ENCODE peak calls at places on chromosomes 3 and 15, in five cellular contexts. X is A549, I is K562, Q is HepG2, S is GM12878. U is an unnamed sample. For H3K4me1, the result is how much of the 10 kb centered on the place peaks cover.

GRCh38 chr15:52383100-52383588 is 87.5 kb upstream of the MYO5C start:
- ATAC-seq in S (peak), X (no peak), I (no peak), Q (no peak), U (no peak)

GRCh38 chr15:33008284-33009011 is 186.1 kb downstream of the FMN1 start:
- ATAC-seq in X (no peak), Q (no peak), I (no peak), S (no peak), U (peak)

GRCh38 chr15:40960926-40961325 is 7.7 kb downstream of the CHAC1 start:
- ATAC-seq in S (no peak), I (no peak), X (peak), Q (peak), U (no peak)

GRCh38 chr3:81451611-81452010 is 309.8 kb downstream of the GBE1 start:
- ATAC-seq in X (no peak), Q (no peak), I (no peak), S (no peak), U (no peak)

GRCh38 chr15:67542192-67542461 is 376 bp upstream of the MAP2K5 start:
- ATAC-seq in S (peak), I (no peak), X (peak), Q (peak), U (no peak)

GRCh38 chr15:65095011-65095746 is 18.6 kb downstream of the KBTBD13 start:
- ATAC-seq in S (no peak), I (peak), Q (peak), X (no peak), U (no peak)

GRCh38 chr15:66942649-66943390 is 122.6 kb upstream of the SMAD3 start:
- ATAC-seq in I (no peak), S (no peak), X (no peak), Q (peak), U (no peak)

GRCh38 chr15:64101018-64101417 is 5.2 kb downstream of the SNX1 start:
- ATAC-seq in I (no peak), S (peak), X (no peak), Q (no peak), U (peak)

GRCh38 chr15:84864429-84864795 is 20.1 kb upstream of the SLC28A1 start:
- ATAC-seq in I (no peak), X (no peak), Q (no peak), S (no peak), U (no peak)

GRCh38 chr3:183287301-183287971 is 34.4 kb downstream of the B3GNT5 start:
- ATAC-seq in X (peak), S (no peak), Q (no peak), I (peak), U (peak)

GRCh38 chr3:63892773-63893352 is 19.3 kb downstream of the SCAANT1 start:
- ATAC-seq in I (no peak), Q (no peak), S (no peak), X (no peak), U (no peak)

GRCh38 chr3:55551644-55552043 is 64.5 kb upstream of the WNT5A start:
- ATAC-seq in X (no peak), I (no peak), S (no peak), Q (no peak), U (no peak)

GRCh38 chr15:31203999-31204398 is 102.5 kb upstream of the TRPM1 start:
- ATAC-seq in S (no peak), I (no peak), Q (no peak), X (no peak), U (no peak)

GRCh38 chr15:40340038-40340739 is 550 bp downstream of the CCDC9B start:
- ATAC-seq in Q (peak), X (peak), S (no peak), I (peak), U (peak)

GRCh38 chr3:86973440-86973839 is 17.5 kb downstream of the VGLL3 start:
- ATAC-seq in I (no peak), Q (no peak), X (peak), S (no peak), U (peak)

GRCh38 chr3:87307805-87308204 is 31.4 kb upstream of the POU1F1 start:
- ATAC-seq in Q (peak), X (peak), I (no peak), S (peak), U (no peak)

GRCh38 chr15:60574801-60575631 is 96.1 kb upstream of the ICE2 start:
- ATAC-seq in I (no peak), Q (peak), X (no peak), S (peak), U (no peak)

GRCh38 chr3:143755978-143756377 is 92.3 kb downstream of the SLC9A9 start:
- ATAC-seq in I (no peak), Q (no peak), S (peak), X (no peak), U (no peak)

GRCh38 chr3:17894434-17895060 is 152.1 kb upstream of the TBC1D5 start:
- ATAC-seq in Q (peak), I (peak), X (peak), S (peak), U (no peak)

GRCh38 chr3:10434144-10434937 is 71.0 kb downstream of the ATP2B2 start:
- ATAC-seq in S (peak), I (no peak), X (no peak), Q (peak), U (no peak)

GRCh38 chr15:88193415-88193814 is 63.1 kb downstream of the NTRK3 start:
- ATAC-seq in S (no peak), X (peak), Q (peak), I (peak), U (no peak)

GRCh38 chr3:57808961-57809608 is 53.0 kb downstream of the SLMAP start:
- ATAC-seq in I (no peak), S (no peak), Q (peak), X (no peak), U (no peak)

GRCh38 chr15:99134317-99134821 is 29.5 kb downstream of the SYNM start:
- ATAC-seq in S (no peak), I (no peak), Q (no peak), X (peak), U (no peak)

GRCh38 chr15:99132122-99132521 is 27.2 kb downstream of the SYNM start:
- ATAC-seq in I (no peak), X (no peak), Q (no peak), S (no peak), U (no peak)

GRCh38 chr15:99130765-99131440 is 26.0 kb downstream of the SYNM start:
- ATAC-seq in S (no peak), I (no peak), Q (no peak), X (no peak), U (no peak)

GRCh38 chr15:99131441-99132023 is 26.7 kb downstream of the SYNM start:
- ATAC-seq in I (peak), S (no peak), Q (peak), X (peak), U (no peak)

GRCh38 chr15:99132584-99133287 is 27.9 kb downstream of the SYNM start:
- ATAC-seq in S (no peak), Q (no peak), I (no peak), X (no peak), U (no peak)
- H3K4me1 ChIP-seq in S (under half), Q (under half), I (under half), X (under half), U (half or more)

GRCh38 chr3:95277614-95278013 is 1214.8 kb downstream of the NSUN3 start:
- ATAC-seq in S (no peak), I (no peak), X (no peak), Q (no peak), U (no peak)
- TF ChIP-seq EP300 in S (no peak), I (no peak), X (no peak), Q (no peak), U (no peak)

GRCh38 chr15:53670701-53671100 is 88.8 kb downstream of the WDR72 start:
- ATAC-seq in S (no peak), X (no peak), I (no peak), Q (no peak), U (no peak)

GRCh38 chr15:53671545-53671944 is 87.9 kb downstream of the WDR72 start:
- ATAC-seq in Q (no peak), X (no peak), S (no peak), I (no peak), U (no peak)

GRCh38 chr15:53665930-53666329 is 93.5 kb downstream of the WDR72 start:
- ATAC-seq in X (no peak), Q (peak), I (no peak), S (no peak), U (no peak)
- TF ChIP-seq CTCF in X (peak), Q (peak), I (no peak), S (no peak), U (no peak)

DNA sequence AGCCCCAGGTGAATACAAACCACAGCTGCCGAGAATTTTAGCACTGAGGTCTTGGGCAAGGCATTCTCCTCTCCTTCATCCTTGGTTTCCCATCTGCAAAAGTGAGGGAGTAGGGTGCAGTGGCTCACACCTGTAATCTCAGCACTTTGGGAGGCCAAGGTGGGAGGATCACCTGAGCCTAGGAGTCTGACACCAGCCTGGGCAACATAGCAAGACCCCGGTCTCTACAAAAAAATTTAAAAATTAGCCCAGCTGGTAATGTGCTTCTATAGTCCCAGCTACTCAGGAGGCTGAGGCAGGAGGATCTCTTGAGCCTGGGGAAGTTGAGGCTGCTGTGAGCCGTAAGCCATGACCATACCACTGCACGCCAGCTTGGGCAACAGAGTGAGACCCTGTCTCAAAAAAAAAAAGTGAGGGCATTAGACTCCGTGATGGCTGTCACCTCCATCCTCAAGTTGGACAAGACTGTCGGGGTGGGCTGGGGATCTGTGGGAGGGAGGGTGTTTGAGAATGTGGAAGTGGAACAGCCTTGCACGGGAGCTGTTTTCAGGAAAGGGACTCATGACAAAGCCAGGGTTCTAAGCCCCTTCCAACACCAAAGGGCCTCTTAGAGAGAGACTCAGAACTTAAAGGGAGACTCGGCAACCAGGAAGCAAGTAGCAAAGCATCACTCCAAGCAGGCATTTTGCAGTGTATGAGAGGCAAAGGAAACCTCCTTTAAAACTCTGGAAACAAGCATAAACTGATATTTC is 46.0 kb upstream of the FURIN start:
- ATAC-seq in I (no peak), S (no peak), Q (no peak), X (no peak), U (no peak)
- H3K4me1 ChIP-seq in I (under half), S (under half), Q (under half), X (under half), U (under half)

DNA sequence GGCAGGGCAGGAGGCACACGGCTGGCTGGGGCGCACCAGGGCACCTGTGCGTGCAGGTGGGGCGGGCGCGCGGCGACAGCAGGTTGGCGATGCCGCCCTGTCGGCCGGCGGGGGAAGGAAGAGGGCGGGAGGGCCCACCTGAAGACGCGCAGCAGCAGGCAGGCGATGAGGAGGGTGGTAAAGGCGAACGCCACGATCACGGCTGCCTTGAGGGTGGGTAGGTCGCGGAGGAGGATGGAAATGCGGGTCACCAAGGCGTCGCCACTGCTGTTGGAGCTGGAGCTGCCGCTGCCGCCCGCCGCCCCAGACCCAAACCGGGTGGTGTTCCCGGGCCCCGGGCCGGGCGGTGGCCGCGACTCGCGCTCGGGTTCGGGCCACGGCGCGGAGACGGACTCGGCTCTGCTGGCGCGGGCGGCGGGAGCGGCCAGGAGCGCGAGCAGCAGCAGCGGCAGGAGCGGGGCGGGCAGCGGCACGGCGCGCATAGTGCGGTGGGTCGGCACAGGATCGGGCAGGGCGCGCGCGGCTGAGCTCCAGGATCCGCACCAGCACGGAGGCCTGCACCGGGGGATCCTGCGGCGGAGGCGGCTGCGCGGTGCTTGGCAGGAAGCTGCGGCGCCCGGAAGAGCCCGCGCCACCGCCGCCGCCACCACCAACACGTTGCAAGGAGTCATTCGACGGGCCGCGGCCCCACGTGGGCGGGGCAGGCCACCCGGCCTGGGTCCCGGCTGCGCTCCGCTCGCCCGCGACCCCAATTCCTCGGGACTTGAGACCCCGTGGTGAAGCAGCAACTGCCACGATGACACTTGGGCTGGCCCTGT is at the start of gene FAM174B:
- ATAC-seq in X (peak), S (peak), Q (peak), I (peak), U (peak)
- TF ChIP-seq EP300 in X (no peak), S (no peak), Q (no peak), I (no peak), U (no peak)

GRCh38 chr3:36833160-36833814 is 68.9 kb upstream of the DCLK3 start:
- ATAC-seq in X (no peak), Q (peak), I (peak), S (no peak), U (no peak)

GRCh38 chr3:36832406-36832805 is 68.1 kb upstream of the DCLK3 start:
- ATAC-seq in Q (no peak), S (no peak), I (no peak), X (no peak), U (no peak)

GRCh38 chr3:36842275-36842674 is 77.9 kb upstream of the DCLK3 start:
- ATAC-seq in I (no peak), X (no peak), Q (no peak), S (no peak), U (no peak)

GRCh38 chr3:36840453-36840921 is 76.1 kb upstream of the DCLK3 start:
- ATAC-seq in I (no peak), Q (peak), S (no peak), X (no peak), U (peak)

DNA sequence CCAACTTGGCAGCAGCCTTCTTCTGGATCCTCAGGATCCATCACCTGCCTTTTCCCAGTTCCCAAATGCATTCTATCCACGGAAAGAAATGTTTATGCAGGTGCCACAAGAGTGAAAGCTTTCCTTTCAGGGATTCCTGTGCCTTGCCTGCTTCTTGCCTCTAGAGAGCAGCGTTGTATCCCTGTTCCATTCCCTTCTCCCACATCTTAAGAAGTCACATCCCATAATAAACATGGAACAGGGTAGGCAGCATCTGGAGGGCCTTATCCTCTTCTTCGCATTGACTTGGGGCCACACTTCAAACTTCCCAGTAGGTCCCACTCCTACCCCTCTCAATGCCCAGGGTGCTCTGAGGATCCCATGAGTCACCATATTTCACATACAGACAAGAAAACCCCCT is 72.7 kb upstream of the DCLK3 start:
- ATAC-seq in Q (no peak), X (no peak), I (no peak), S (no peak), U (no peak)
- TF ChIP-seq CTCF in Q (no peak), X (no peak), I (peak), S (no peak), U (no peak)

DNA sequence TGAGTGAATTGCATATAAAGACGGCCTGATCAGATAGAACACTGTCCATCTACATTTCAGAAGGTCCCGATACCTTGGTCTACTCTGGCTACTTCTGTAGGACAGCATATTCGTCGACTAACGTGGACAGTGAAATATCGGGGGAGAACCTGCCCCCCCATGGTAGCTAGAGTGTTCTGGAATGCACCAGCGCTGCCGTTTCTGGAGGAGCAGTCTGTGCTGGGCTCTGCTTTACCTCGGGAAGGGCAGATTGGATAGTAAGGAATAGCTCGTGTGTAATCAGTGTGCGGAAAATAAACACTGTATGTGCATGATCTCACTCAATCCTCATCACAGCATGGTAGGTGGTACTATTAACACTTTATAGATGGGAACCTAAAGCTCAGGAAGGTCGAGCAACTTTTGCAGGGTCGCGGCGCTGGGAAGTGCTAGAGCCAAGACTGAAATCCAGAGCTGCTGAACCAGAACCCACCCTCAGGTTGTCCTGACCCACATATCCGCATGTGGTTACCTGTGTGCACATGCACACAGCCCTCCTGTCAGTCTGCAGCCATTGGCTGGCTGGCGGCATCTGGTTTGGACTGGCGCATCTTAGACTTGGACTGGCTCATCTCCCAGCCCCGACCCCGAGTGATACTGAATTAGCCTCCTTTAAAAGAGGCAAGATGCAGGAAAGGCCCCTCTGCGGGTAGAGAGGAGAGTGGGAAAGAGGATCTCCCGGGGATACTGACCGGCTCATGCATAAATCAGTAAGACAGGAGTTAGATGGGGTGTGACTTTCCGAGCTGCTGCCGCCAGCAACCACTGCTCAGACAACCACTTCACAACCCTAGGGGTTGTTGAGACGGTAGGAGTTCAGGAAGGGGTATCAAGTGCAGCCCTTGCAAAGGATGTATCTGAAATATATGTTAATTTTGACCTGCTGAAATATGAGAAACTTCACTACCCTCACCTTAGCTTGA is 155.0 kb upstream of the BHLHE40 start:
- ATAC-seq in S (no peak), Q (no peak), I (no peak), X (peak), U (no peak)
- H3K4me1 ChIP-seq in S (under half), Q (under half), I (half or more), X (half or more), U (under half)

GRCh38 chr15:72786244-72786641 is 2.7 kb upstream of the ADPGK start:
- ATAC-seq in X (no peak), Q (no peak), S (no peak), I (no peak), U (no peak)

GRCh38 chr15:72784233-72784876 is 797 bp upstream of the ADPGK start:
- ATAC-seq in S (peak), X (peak), Q (peak), I (peak), U (peak)

GRCh38 chr15:72787521-72787920 is 4.0 kb upstream of the ADPGK start:
- ATAC-seq in I (no peak), Q (no peak), X (no peak), S (no peak), U (no peak)

GRCh38 chr15:72785452-72786243 is 2.1 kb upstream of the ADPGK start:
- ATAC-seq in Q (peak), I (no peak), S (peak), X (no peak), U (no peak)

GRCh38 chr15:72786946-72787345 is 3.4 kb upstream of the ADPGK start:
- ATAC-seq in I (no peak), S (no peak), Q (no peak), X (no peak), U (no peak)
- TF ChIP-seq EP300 in I (no peak), S (no peak), Q (no peak), X (no peak), U (no peak)

U was measured in gastroesophageal sphincter.